ENCODE peak calls at places on chromosomes 16 and 17, in eight cellular contexts. M is CD8-positive, alpha-beta memory T cell; K is AG09319; A is colonic mucosa; U is upper lobe of right lung; H is NCI-H1694; W is GM19239; N is endothelial cell. G is an unnamed sample.

GRCh38 chr16:79082955-79083354 is 517.6 kb downstream of the MAF start:
- DNase-seq in M (no peak), K (no peak), A (no peak), U (no peak), H (no peak), W (no peak), N (no peak), G (no peak)

GRCh38 chr17:67830440-67830839 is 5.1 kb downstream of the BPTF start:
- DNase-seq in M (no peak), K (no peak), A (peak; percentile 23), U (no peak), H (no peak), W (no peak), N (no peak), G (no peak)

GRCh38 chr16:19513377-19514053 is 8.4 kb downstream of the GDE1 start:
- DNase-seq in M (no peak), K (no peak), A (peak; percentile 36), U (no peak), H (no peak), W (no peak), N (no peak), G (no peak)

GRCh38 chr17:80477647-80478478 is 1.5 kb upstream of the NPTX1 start:
- DNase-seq in M (peak; percentile 23), K (no peak), A (no peak), U (no peak), H (no peak), W (no peak), N (peak; percentile 67), G (peak; percentile 50)

GRCh38 chr17:42780816-42781638 is 617 bp downstream of the WNK4 start:
- DNase-seq in M (no peak), K (no peak), A (no peak), U (no peak), H (no peak), W (no peak), N (no peak), G (no peak)

GRCh38 chr16:26642047-26642664 is 424.6 kb upstream of the C16orf82 start:
- DNase-seq in M (no peak), K (no peak), A (no peak), U (no peak), H (no peak), W (no peak), N (no peak), G (no peak)

GRCh38 chr16:1543085-1543896 is 9.8 kb downstream of the TMEM204 start:
- DNase-seq in M (peak; percentile 38), K (peak; percentile 28), A (peak; percentile 40), U (peak; percentile 82), H (no peak), W (peak; percentile 67), N (peak; percentile 25), G (peak; percentile 25)

GRCh38 chr17:58325289-58325726 is 3.3 kb downstream of the TSPOAP1 start:
- DNase-seq in M (no peak), K (no peak), A (no peak), U (no peak), H (no peak), W (no peak), N (no peak), G (no peak)

GRCh38 chr16:23302045-23302956 is at the start of gene SCNN1B:
- DNase-seq in M (no peak), K (no peak), A (peak; percentile 66), U (peak; percentile 82), H (no peak), W (peak; percentile 23), N (peak; percentile 24), G (no peak)

GRCh38 chr16:31033709-31034492 is 543 bp downstream of the STX4 start:
- DNase-seq in M (peak; percentile 82), K (peak; percentile 47), A (peak; percentile 95), U (peak; percentile 95), H (peak; percentile 62), W (peak; percentile 91), N (peak; percentile 80), G (peak; percentile 71)

GRCh38 chr16:82016268-82016667 is 5.0 kb upstream of the SDR42E1 start:
- DNase-seq in M (no peak), K (peak; percentile 46), A (peak; percentile 54), U (no peak), H (no peak), W (no peak), N (peak; percentile 11), G (no peak)

GRCh38 chr17:83067071-83067717 is 12.2 kb upstream of the METRNL start:
- DNase-seq in M (no peak), K (no peak), A (no peak), U (peak; percentile 66), H (no peak), W (no peak), N (no peak), G (no peak)

GRCh38 chr16:58456193-58456592 is 43.8 kb upstream of the NDRG4 start:
- DNase-seq in M (no peak), K (no peak), A (no peak), U (no peak), H (no peak), W (no peak), N (no peak), G (no peak)

GRCh38 chr16:14109077-14109775 is 38.1 kb downstream of the MRTFB start:
- DNase-seq in M (no peak), K (no peak), A (no peak), U (no peak), H (no peak), W (no peak), N (no peak), G (no peak)

GRCh38 chr17:65389956-65390355 is 171.5 kb downstream of the AXIN2 start:
- DNase-seq in M (no peak), K (peak; percentile 5), A (no peak), U (no peak), H (no peak), W (no peak), N (no peak), G (no peak)

GRCh38 chr16:28501258-28502232 is 5.1 kb downstream of the IL27 start:
- DNase-seq in M (no peak), K (no peak), A (no peak), U (no peak), H (no peak), W (no peak), N (no peak), G (no peak)

GRCh38 chr16:1150511-1150982 is 2.4 kb upstream of the CACNA1H start:
- DNase-seq in M (no peak), K (no peak), A (no peak), U (no peak), H (no peak), W (no peak), N (no peak), G (no peak)

GRCh38 chr16:53922805-53923645 is 219.1 kb downstream of the FTO start:
- DNase-seq in M (no peak), K (no peak), A (no peak), U (no peak), H (peak; percentile 87), W (no peak), N (no peak), G (no peak)